ENCODE peak calls at places on chromosomes 11 and 22, in four cellular contexts. One of them, this sample, is unnamed.

GRCh38 chr11:67562951-67563350 is 20.7 kb upstream of the GSTP1 start:
- DNase-seq in Peyer's patch: no peak
- DNase-seq in BE2C: no peak
- DNase-seq in SK-N-DZ: no peak
- DNase-seq in this sample: no peak

GRCh38 chr11:74611369-74611861 is 19.0 kb downstream of the POLD3 start:
- DNase-seq in SK-N-DZ: peak
- DNase-seq in BE2C: no peak
- DNase-seq in Peyer's patch: no peak
- DNase-seq in this sample: no peak

GRCh38 chr11:75591371-75591770 is 29.3 kb downstream of the SERPINH1 start:
- DNase-seq in SK-N-DZ: no peak
- DNase-seq in Peyer's patch: no peak
- DNase-seq in BE2C: no peak
- DNase-seq in this sample: no peak

GRCh38 chr11:14179126-14179820 is 179.7 kb downstream of the RRAS2 start:
- DNase-seq in Peyer's patch: no peak
- DNase-seq in BE2C: no peak
- DNase-seq in SK-N-DZ: peak
- DNase-seq in this sample: no peak

GRCh38 chr22:23800297-23801237 is 13.8 kb downstream of the SMARCB1 start:
- DNase-seq in Peyer's patch: peak
- DNase-seq in BE2C: no peak
- DNase-seq in SK-N-DZ: no peak
- DNase-seq in this sample: peak

GRCh38 chr22:39482768-39483167 is 19.3 kb upstream of the MIEF1 start:
- DNase-seq in SK-N-DZ: no peak
- DNase-seq in BE2C: no peak
- DNase-seq in Peyer's patch: no peak
- DNase-seq in this sample: peak

GRCh38 chr22:44276706-44277403 is 35.9 kb downstream of the SHISAL1 start:
- DNase-seq in BE2C: no peak
- DNase-seq in Peyer's patch: no peak
- DNase-seq in SK-N-DZ: no peak
- DNase-seq in this sample: no peak

GRCh38 chr11:90113541-90113940 is 20.9 kb upstream of the NAALAD2 start:
- DNase-seq in SK-N-DZ: peak
- DNase-seq in Peyer's patch: no peak
- DNase-seq in BE2C: no peak
- DNase-seq in this sample: no peak

GRCh38 chr11:46800177-46800576 is 45.9 kb downstream of the CKAP5 start:
- DNase-seq in SK-N-DZ: no peak
- DNase-seq in Peyer's patch: no peak
- DNase-seq in BE2C: no peak
- DNase-seq in this sample: no peak

GRCh38 chr11:92607969-92608711 is 361.3 kb upstream of the MTNR1B start:
- DNase-seq in SK-N-DZ: no peak
- DNase-seq in BE2C: no peak
- DNase-seq in Peyer's patch: no peak
- DNase-seq in this sample: no peak

GRCh38 chr11:119377961-119378667 is 3.4 kb downstream of the USP2 start:
- DNase-seq in SK-N-DZ: no peak
- DNase-seq in BE2C: no peak
- DNase-seq in Peyer's patch: no peak
- DNase-seq in this sample: no peak

GRCh38 chr22:24954856-24955255 is 2.3 kb downstream of the KIAA1671 start:
- DNase-seq in Peyer's patch: no peak
- DNase-seq in BE2C: no peak
- DNase-seq in SK-N-DZ: no peak
- DNase-seq in this sample: no peak

GRCh38 chr11:73019996-73020395 is 122.1 kb downstream of the FCHSD2 start:
- DNase-seq in Peyer's patch: no peak
- DNase-seq in BE2C: no peak
- DNase-seq in SK-N-DZ: no peak
- DNase-seq in this sample: no peak

GRCh38 chr11:117180661-117181585 is 2.4 kb downstream of the SIDT2 start:
- DNase-seq in Peyer's patch: peak
- DNase-seq in BE2C: peak
- DNase-seq in SK-N-DZ: no peak
- DNase-seq in this sample: peak